ENCODE peak calls at places on chromosomes 2 and 18, in seven cellular contexts. B is H1, M is SK-N-SH, P is K562, O is GM12878, V is GM12892, N is HepG2. E is an unnamed sample.

GRCh38 chr2:177772529-177772928 is 300.0 kb downstream of the PDE11A start:
- DNase-seq in B (no peak), M (peak; percentile 12), P (peak; percentile 50), O (no peak), V (no peak), N (peak; percentile 49), E (no peak)

GRCh38 chr2:28152585-28153284 is 239.9 kb upstream of the FOSL2 start:
- DNase-seq in B (no peak), M (no peak), P (no peak), O (no peak), V (no peak), N (no peak), E (no peak)

GRCh38 chr2:188204830-188205229 is 86.8 kb upstream of the GULP1 start:
- DNase-seq in B (no peak), M (no peak), P (no peak), O (no peak), V (no peak), N (no peak), E (no peak)

GRCh38 chr2:168816369-168816768 is 13.9 kb downstream of the NOSTRIN start:
- DNase-seq in B (no peak), M (no peak), P (no peak), O (no peak), V (no peak), N (no peak), E (no peak)

GRCh38 chr2:239495816-239496371 is 95.1 kb upstream of the HDAC4 start:
- DNase-seq in B (no peak), M (no peak), P (no peak), O (no peak), V (no peak), N (no peak), E (no peak)

GRCh38 chr2:238915596-238915995 is 67.7 kb downstream of the TWIST2 start:
- DNase-seq in B (no peak), M (no peak), P (no peak), O (no peak), V (no peak), N (no peak), E (no peak)

GRCh38 chr2:150735894-150736498 is 248.5 kb upstream of the RND3 start:
- DNase-seq in B (no peak), M (no peak), P (no peak), O (no peak), V (no peak), N (no peak), E (no peak)

GRCh38 chr2:86489542-86489941 is 48.4 kb downstream of the KDM3A start:
- DNase-seq in B (no peak), M (no peak), P (no peak), O (no peak), V (no peak), N (no peak), E (no peak)

GRCh38 chr18:9928646-9929259 is 14.9 kb downstream of the VAPA start:
- DNase-seq in B (no peak), M (no peak), P (no peak), O (no peak), V (no peak), N (no peak), E (no peak)

GRCh38 chr18:29241199-29241598 is 1064.3 kb upstream of the CDH2 start:
- DNase-seq in B (no peak), M (no peak), P (no peak), O (no peak), V (no peak), N (no peak), E (no peak)

GRCh38 chr18:21741511-21742322 is 1.1 kb downstream of the MIB1 start:
- DNase-seq in B (peak; percentile 63), M (peak; percentile 63), P (no peak), O (no peak), V (no peak), N (no peak), E (no peak)

GRCh38 chr2:147910990-147911473 is 66.2 kb downstream of the ACVR2A start:
- DNase-seq in B (no peak), M (no peak), P (peak; percentile 14), O (peak; percentile 21), V (no peak), N (peak; percentile 54), E (no peak)

GRCh38 chr18:54946149-54946581 is 13.1 kb downstream of the CCDC68 start:
- DNase-seq in B (no peak), M (no peak), P (peak; percentile 14), O (peak; percentile 8), V (no peak), N (peak; percentile 93), E (no peak)

GRCh38 chr2:100272848-100273329 is 49.4 kb downstream of the LONRF2 start:
- DNase-seq in B (no peak), M (peak; percentile 32), P (no peak), O (no peak), V (no peak), N (no peak), E (no peak)

GRCh38 chr2:187842978-187843847 is 289.0 kb upstream of the TFPI start:
- DNase-seq in B (no peak), M (peak; percentile 15), P (peak; percentile 17), O (no peak), V (no peak), N (peak; percentile 64), E (no peak)

GRCh38 chr2:176174850-176175728 is 13.4 kb upstream of the HOXD1 start:
- DNase-seq in B (peak; percentile 80), M (no peak), P (peak; percentile 53), O (no peak), V (no peak), N (no peak), E (no peak)

GRCh38 chr18:72460210-72460680 is 83.9 kb downstream of the CBLN2 start:
- DNase-seq in B (no peak), M (no peak), P (no peak), O (no peak), V (no peak), N (no peak), E (no peak)

GRCh38 chr2:216465580-216466197 is 33.0 kb upstream of the RPL37A start:
- DNase-seq in B (no peak), M (peak; percentile 76), P (no peak), O (no peak), V (no peak), N (no peak), E (no peak)

GRCh38 chr2:47771211-47771610 is 11.7 kb upstream of the MSH6 start:
- DNase-seq in B (no peak), M (no peak), P (peak; percentile 24), O (no peak), V (no peak), N (peak; percentile 60), E (no peak)

GRCh38 chr2:61978522-61978921 is 73.0 kb downstream of the COMMD1 start:
- DNase-seq in B (no peak), M (no peak), P (no peak), O (peak; percentile 45), V (no peak), N (peak; percentile 18), E (peak; percentile 24)

GRCh38 chr2:223404616-223405015 is 197.5 kb downstream of the SCG2 start:
- DNase-seq in B (no peak), M (no peak), P (no peak), O (no peak), V (no peak), N (no peak), E (no peak)

DNA sequence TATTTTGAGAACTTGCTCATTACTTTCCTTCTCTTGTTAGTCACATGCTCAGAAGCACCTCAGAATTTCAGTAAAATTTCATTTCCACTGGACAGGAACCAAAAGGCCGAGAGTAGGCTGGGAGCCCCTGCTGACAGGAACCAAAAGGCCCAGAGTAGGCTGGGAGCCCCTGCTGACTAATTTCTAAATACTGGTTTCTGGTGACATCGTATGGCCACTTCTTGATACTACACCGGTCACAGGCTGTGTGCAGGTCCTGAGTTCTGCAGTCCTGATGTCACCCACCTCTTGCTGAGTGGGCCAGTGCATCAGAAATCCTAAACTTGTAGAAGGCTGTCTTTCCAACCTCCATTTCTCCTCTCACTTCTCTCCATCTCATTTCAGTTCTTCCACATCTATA is 17.7 kb upstream of the EN1 start:
- DNase-seq in B (peak; percentile 67), M (peak; percentile 70), P (peak; percentile 54), O (peak; percentile 19), V (no peak), N (peak; percentile 56), E (no peak)
- TF ChIP-seq POLR2AphosphoS5 in B (no peak), M (no peak), P (no peak), O (no peak), V (no peak), N (no peak), E (no peak)

GRCh38 chr2:159117658-159118057 is 149.2 kb downstream of the TANC1 start:
- DNase-seq in B (no peak), M (no peak), P (no peak), O (no peak), V (no peak), N (no peak), E (no peak)

GRCh38 chr2:159118115-159118858 is 149.8 kb downstream of the TANC1 start:
- DNase-seq in B (peak; percentile 93), M (peak; percentile 70), P (peak; percentile 74), O (peak; percentile 51), V (peak; percentile 26), N (peak; percentile 68), E (peak; percentile 32)

GRCh38 chr2:159118859-159119510 is 150.5 kb downstream of the TANC1 start:
- DNase-seq in B (peak; percentile 10), M (no peak), P (no peak), O (no peak), V (no peak), N (no peak), E (no peak)

GRCh38 chr2:159116922-159117321 is 148.5 kb downstream of the TANC1 start:
- DNase-seq in B (peak; percentile 26), M (no peak), P (no peak), O (no peak), V (no peak), N (no peak), E (no peak)

GRCh38 chr2:159119652-159120257 is 151.3 kb downstream of the TANC1 start:
- DNase-seq in B (peak; percentile 28), M (no peak), P (no peak), O (no peak), V (no peak), N (no peak), E (no peak)
- TF ChIP-seq TAF1 in B (no peak), M (no peak), P (no peak), O (no peak), V (no peak), N (no peak), E (no peak)

DNA sequence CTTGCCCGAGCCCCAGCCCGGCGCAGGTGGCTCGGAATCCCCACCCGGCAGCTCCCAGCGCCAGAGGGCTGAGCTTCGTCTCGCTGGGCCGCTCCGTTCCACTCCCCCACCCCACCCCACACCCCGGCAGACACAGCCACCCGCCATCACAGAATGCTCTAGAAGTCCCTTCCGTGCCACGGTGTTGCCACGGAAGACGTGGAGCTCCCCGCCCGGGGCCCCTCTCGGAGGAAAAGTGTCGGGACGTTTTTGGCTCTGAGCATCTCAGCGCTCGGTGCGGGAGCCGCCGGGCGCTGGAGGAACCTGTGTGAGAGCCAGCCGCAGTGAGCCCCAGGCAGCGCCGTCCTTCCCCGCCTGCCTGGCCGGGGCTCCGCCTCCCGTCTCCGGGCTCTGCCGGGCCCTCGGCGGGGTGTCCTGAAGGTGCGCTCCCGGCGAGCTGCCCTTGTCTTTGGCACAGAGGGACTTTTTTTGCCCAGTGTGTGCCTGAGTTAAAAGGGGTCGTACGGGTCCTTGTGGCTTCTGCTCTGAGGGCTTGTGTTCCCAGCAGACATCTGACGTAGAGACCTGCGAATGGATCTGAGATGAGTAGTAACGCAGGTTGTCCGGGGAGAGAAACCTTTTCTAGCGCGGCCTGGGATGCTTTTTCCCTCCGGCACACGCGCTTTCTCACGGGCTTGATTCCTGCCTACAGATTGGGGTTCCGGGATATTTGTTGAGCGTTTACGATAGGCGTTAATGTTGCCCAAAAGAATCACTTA is 1.8 kb downstream of the ZCCHC2 start:
- DNase-seq in B (peak; percentile 80), M (peak; percentile 74), P (peak; percentile 22), O (no peak), V (peak; percentile 37), N (no peak), E (no peak)
- TF ChIP-seq POLR2AphosphoS5 in B (no peak), M (no peak), P (no peak), O (no peak), V (no peak), N (no peak), E (peak; percentile 33)

GRCh38 chr2:159904565-159905281 is 106.7 kb upstream of the CD302 start:
- DNase-seq in B (peak; percentile 90), M (no peak), P (peak; percentile 86), O (no peak), V (peak; percentile 89), N (no peak), E (peak; percentile 83)
- TF ChIP-seq TAF1 in B (peak; percentile 13), M (no peak), P (no peak), O (no peak), V (no peak), N (no peak), E (peak; percentile 57)